ENCODE peak calls at places on chromosomes 12 and 14, in five cellular contexts. T is neural crest cell, C is LoVo, B is GM18507, Z is type B pancreatic cell. G is an unnamed sample.

GRCh38 chr12:38144601-38145436 is 171.8 kb upstream of the ALG10B start:
- DNase-seq in T (no peak), C (no peak), B (no peak), Z (no peak), G (no peak)

GRCh38 chr14:105199093-105199492 is 18.0 kb upstream of the NUDT14 start:
- DNase-seq in T (no peak), C (no peak), B (no peak), Z (no peak), G (no peak)

GRCh38 chr12:79370021-79370420 is 320.7 kb downstream of the PAWR start:
- DNase-seq in T (no peak), C (no peak), B (no peak), Z (no peak), G (no peak)

GRCh38 chr12:48980389-48980952 is 2.3 kb downstream of the WNT1 start:
- DNase-seq in T (no peak), C (no peak), B (no peak), Z (no peak), G (no peak)

GRCh38 chr12:75954076-75954475 is 77.5 kb downstream of the PHLDA1 start:
- DNase-seq in T (no peak), C (peak; percentile 96), B (no peak), Z (no peak), G (peak; percentile 99)

GRCh38 chr12:118282767-118283166 is 89.9 kb downstream of the TAOK3 start:
- DNase-seq in T (no peak), C (no peak), B (no peak), Z (no peak), G (no peak)

GRCh38 chr12:94435511-94435927 is 24.1 kb downstream of the CEP83 start:
- DNase-seq in T (no peak), C (no peak), B (no peak), Z (no peak), G (no peak)

GRCh38 chr12:98291828-98292227 is 223.6 kb upstream of the TMPO start:
- DNase-seq in T (no peak), C (no peak), B (no peak), Z (no peak), G (no peak)

GRCh38 chr14:23436327-23437141 is 1.1 kb upstream of the MYH7 start:
- DNase-seq in T (peak; percentile 46), C (no peak), B (no peak), Z (peak; percentile 67), G (no peak)

GRCh38 chr12:16612647-16613046 is 6.7 kb upstream of the LMO3 start:
- DNase-seq in T (no peak), C (no peak), B (no peak), Z (no peak), G (peak; percentile 35)

GRCh38 chr12:3928538-3929220 is 55.5 kb upstream of the PARP11 start:
- DNase-seq in T (no peak), C (no peak), B (no peak), Z (no peak), G (no peak)

GRCh38 chr12:47803196-47803875 is 16.4 kb downstream of the HDAC7 start:
- DNase-seq in T (no peak), C (no peak), B (no peak), Z (no peak), G (no peak)

GRCh38 chr14:29682789-29683188 is 244.9 kb downstream of the PRKD1 start:
- DNase-seq in T (no peak), C (no peak), B (no peak), Z (no peak), G (no peak)

GRCh38 chr12:26319511-26319910 is 124.1 kb downstream of the SSPN start:
- DNase-seq in T (no peak), C (peak; percentile 42), B (no peak), Z (no peak), G (peak; percentile 99)

GRCh38 chr12:111361073-111361716 is 7.7 kb downstream of the PHETA1 start:
- DNase-seq in T (no peak), C (no peak), B (no peak), Z (no peak), G (no peak)

GRCh38 chr12:38772427-38772826 is 133.0 kb downstream of the CPNE8 start:
- DNase-seq in T (no peak), C (no peak), B (no peak), Z (no peak), G (no peak)

G was measured in GM23248.